ENCODE peak calls at places on chromosome 12, in four cellular contexts. One of them, this sample, is unnamed. For H3K4me1, the result is how much of the 10 kb centered on the place peaks cover.

GRCh38 chr12:127677537-127678131 is 589.3 kb upstream of the TMEM132C start:
- DNase-seq in SK-N-SH: peak
- DNase-seq in ascending aorta: no peak
- DNase-seq in Karpas-422: peak
- DNase-seq in this sample: peak

GRCh38 chr12:48601013-48601756 is 31.3 kb upstream of the LALBA start:
- DNase-seq in ascending aorta: no peak
- DNase-seq in Karpas-422: no peak
- DNase-seq in SK-N-SH: no peak
- DNase-seq in this sample: no peak

GRCh38 chr12:82413994-82414393 is 55.7 kb downstream of the METTL25 start:
- DNase-seq in SK-N-SH: no peak
- DNase-seq in Karpas-422: no peak
- DNase-seq in ascending aorta: no peak
- DNase-seq in this sample: no peak

GRCh38 chr12:55696796-55697462 is 10.8 kb downstream of the ITGA7 start:
- DNase-seq in Karpas-422: no peak
- DNase-seq in ascending aorta: no peak
- DNase-seq in SK-N-SH: no peak
- DNase-seq in this sample: no peak

GRCh38 chr12:30613119-30613830 is 82.4 kb downstream of the IPO8 start:
- DNase-seq in ascending aorta: no peak
- DNase-seq in SK-N-SH: no peak
- DNase-seq in Karpas-422: no peak
- DNase-seq in this sample: no peak

GRCh38 chr12:116717466-116718457 is 20.1 kb downstream of the SPRING1 start:
- DNase-seq in SK-N-SH: no peak
- DNase-seq in Karpas-422: no peak
- DNase-seq in ascending aorta: no peak
- DNase-seq in this sample: no peak

GRCh38 chr12:64611430-64612286 is 1.4 kb downstream of the RASSF3 start:
- DNase-seq in SK-N-SH: peak
- DNase-seq in ascending aorta: no peak
- DNase-seq in Karpas-422: peak
- DNase-seq in this sample: peak

GRCh38 chr12:7210642-7211151 is 21.2 kb downstream of the PEX5 start:
- DNase-seq in Karpas-422: no peak
- DNase-seq in ascending aorta: no peak
- DNase-seq in SK-N-SH: no peak
- DNase-seq in this sample: no peak

GRCh38 chr12:82781288-82782078 is 94.8 kb downstream of the TMTC2 start:
- DNase-seq in Karpas-422: no peak
- DNase-seq in SK-N-SH: no peak
- DNase-seq in ascending aorta: no peak
- DNase-seq in this sample: no peak

GRCh38 chr12:124022161-124022560 is 49.1 kb downstream of the ZNF664 start:
- DNase-seq in Karpas-422: no peak
- DNase-seq in SK-N-SH: no peak
- DNase-seq in ascending aorta: no peak
- DNase-seq in this sample: no peak

GRCh38 chr12:9113296-9113986 is 2.3 kb downstream of the A2M start:
- DNase-seq in SK-N-SH: no peak
- DNase-seq in Karpas-422: no peak
- DNase-seq in ascending aorta: no peak
- DNase-seq in this sample: no peak

GRCh38 chr12:119005832-119006360 is 24.6 kb downstream of the SRRM4 start:
- DNase-seq in SK-N-SH: peak
- DNase-seq in ascending aorta: no peak
- DNase-seq in Karpas-422: no peak
- DNase-seq in this sample: no peak

GRCh38 chr12:75853621-75854020 is 178.0 kb downstream of the PHLDA1 start:
- DNase-seq in ascending aorta: no peak
- DNase-seq in SK-N-SH: peak
- DNase-seq in Karpas-422: no peak
- DNase-seq in this sample: peak

GRCh38 chr12:63206908-63207307 is 55.9 kb upstream of the AVPR1A start:
- DNase-seq in Karpas-422: no peak
- DNase-seq in SK-N-SH: no peak
- DNase-seq in ascending aorta: no peak
- DNase-seq in this sample: no peak

GRCh38 chr12:68428724-68429580 is 96.8 kb upstream of the MDM1 start:
- DNase-seq in ascending aorta: no peak
- DNase-seq in SK-N-SH: no peak
- DNase-seq in Karpas-422: no peak
- DNase-seq in this sample: no peak

GRCh38 chr12:80709811-80710726 is 2.6 kb downstream of the MYF6 start:
- DNase-seq in SK-N-SH: peak
- DNase-seq in ascending aorta: no peak
- DNase-seq in Karpas-422: peak
- DNase-seq in this sample: no peak

GRCh38 chr12:87813476-87814234 is 215.5 kb downstream of the C12orf50 start:
- DNase-seq in ascending aorta: no peak
- DNase-seq in SK-N-SH: no peak
- DNase-seq in Karpas-422: no peak
- DNase-seq in this sample: no peak

GRCh38 chr12:85448548-85449139 is 168.6 kb downstream of the ALX1 start:
- DNase-seq in SK-N-SH: peak
- DNase-seq in ascending aorta: no peak
- DNase-seq in Karpas-422: peak
- DNase-seq in this sample: no peak

GRCh38 chr12:75951399-75952228 is 80.0 kb downstream of the PHLDA1 start:
- DNase-seq in SK-N-SH: no peak
- DNase-seq in ascending aorta: no peak
- DNase-seq in Karpas-422: no peak
- DNase-seq in this sample: no peak

GRCh38 chr12:75438052-75438754 is 42.4 kb upstream of the GLIPR1 start:
- DNase-seq in SK-N-SH: no peak
- DNase-seq in Karpas-422: no peak
- DNase-seq in ascending aorta: no peak
- DNase-seq in this sample: no peak

GRCh38 chr12:75975692-75976091 is 55.9 kb downstream of the PHLDA1 start:
- DNase-seq in ascending aorta: no peak
- DNase-seq in Karpas-422: no peak
- DNase-seq in SK-N-SH: no peak
- DNase-seq in this sample: no peak

GRCh38 chr12:10165421-10165820 is 6.5 kb downstream of the OLR1 start:
- DNase-seq in Karpas-422: no peak
- DNase-seq in ascending aorta: no peak
- DNase-seq in SK-N-SH: no peak
- DNase-seq in this sample: no peak

GRCh38 chr12:131101703-131102492 is 148.2 kb downstream of the ADGRD1 start:
- DNase-seq in ascending aorta: no peak
- DNase-seq in SK-N-SH: no peak
- DNase-seq in Karpas-422: no peak
- DNase-seq in this sample: no peak

GRCh38 chr12:53725824-53726223 is 1.4 kb downstream of the CALCOCO1 start:
- DNase-seq in Karpas-422: no peak
- DNase-seq in ascending aorta: no peak
- DNase-seq in SK-N-SH: no peak
- DNase-seq in this sample: no peak

GRCh38 chr12:28987538-28988383 is 161.3 kb upstream of the FAR2 start:
- DNase-seq in Karpas-422: no peak
- DNase-seq in SK-N-SH: no peak
- DNase-seq in ascending aorta: no peak
- DNase-seq in this sample: peak

GRCh38 chr12:92860521-92860920 is 68.6 kb downstream of the EEA1 start:
- DNase-seq in ascending aorta: no peak
- DNase-seq in Karpas-422: no peak
- DNase-seq in SK-N-SH: no peak
- DNase-seq in this sample: no peak

GRCh38 chr12:14884458-14884878 is 1.2 kb downstream of the MGP start:
- DNase-seq in SK-N-SH: peak
- DNase-seq in Karpas-422: peak
- DNase-seq in ascending aorta: peak
- DNase-seq in this sample: peak

GRCh38 chr12:101773560-101774206 is 34.4 kb upstream of the SYCP3 start:
- DNase-seq in SK-N-SH: peak
- DNase-seq in ascending aorta: no peak
- DNase-seq in Karpas-422: peak
- DNase-seq in this sample: peak

GRCh38 chr12:111355181-111355925 is 13.5 kb downstream of the PHETA1 start:
- DNase-seq in SK-N-SH: no peak
- DNase-seq in ascending aorta: no peak
- DNase-seq in Karpas-422: peak
- DNase-seq in this sample: no peak

GRCh38 chr12:129552996-129553750 is 350.7 kb downstream of the TMEM132D start:
- DNase-seq in SK-N-SH: no peak
- DNase-seq in ascending aorta: no peak
- DNase-seq in Karpas-422: no peak
- DNase-seq in this sample: no peak

GRCh38 chr12:79927772-79928474 is 7.0 kb downstream of the PPP1R12A start:
- DNase-seq in Karpas-422: peak
- DNase-seq in ascending aorta: no peak
- DNase-seq in SK-N-SH: no peak
- DNase-seq in this sample: no peak

GRCh38 chr12:78880078-78880477 is 15.5 kb downstream of the SYT1 start:
- DNase-seq in ascending aorta: no peak
- DNase-seq in Karpas-422: no peak
- DNase-seq in SK-N-SH: no peak
- DNase-seq in this sample: no peak

GRCh38 chr12:2488596-2488995 is 306.2 kb upstream of the FKBP4 start:
- DNase-seq in ascending aorta: no peak
- DNase-seq in Karpas-422: no peak
- DNase-seq in SK-N-SH: no peak
- DNase-seq in this sample: no peak

GRCh38 chr12:121872546-121873223 is 14.0 kb upstream of the HPD start:
- DNase-seq in Karpas-422: no peak
- DNase-seq in ascending aorta: no peak
- DNase-seq in SK-N-SH: peak
- DNase-seq in this sample: peak

DNA sequence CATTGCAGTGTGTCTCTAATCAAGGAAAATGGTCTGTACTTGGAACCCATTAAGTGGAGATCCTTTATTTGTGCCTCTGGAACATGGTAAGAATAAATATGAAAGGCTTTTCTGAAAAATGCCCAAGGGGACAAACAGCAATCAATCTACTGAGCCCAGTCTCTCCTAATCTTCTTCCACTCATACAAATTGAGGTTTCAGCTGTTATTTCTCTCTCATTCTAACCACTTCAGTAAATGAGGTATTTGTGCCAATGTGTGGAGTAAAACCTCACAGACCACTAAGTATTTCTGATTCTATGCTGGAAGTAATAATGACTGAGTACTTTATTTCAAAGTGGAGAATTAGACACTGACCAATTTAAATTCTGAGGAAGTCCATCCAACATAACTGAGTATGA is 82.3 kb upstream of the ST8SIA1 start:
- DNase-seq in SK-N-SH: no peak
- DNase-seq in ascending aorta: no peak
- DNase-seq in Karpas-422: no peak
- DNase-seq in this sample: no peak
- H3K4me1 ChIP-seq in SK-N-SH: under half
- H3K4me1 ChIP-seq in ascending aorta: under half
- H3K4me1 ChIP-seq in Karpas-422: under half
- H3K4me1 ChIP-seq in this sample: under half

GRCh38 chr12:120236124-120236398 is 29.5 kb downstream of the PXN start:
- DNase-seq in SK-N-SH: no peak
- DNase-seq in ascending aorta: no peak
- DNase-seq in Karpas-422: no peak
- DNase-seq in this sample: no peak
- H3K4me1 ChIP-seq in SK-N-SH: under half
- H3K4me1 ChIP-seq in ascending aorta: under half
- H3K4me1 ChIP-seq in Karpas-422: under half
- H3K4me1 ChIP-seq in this sample: under half

DNA sequence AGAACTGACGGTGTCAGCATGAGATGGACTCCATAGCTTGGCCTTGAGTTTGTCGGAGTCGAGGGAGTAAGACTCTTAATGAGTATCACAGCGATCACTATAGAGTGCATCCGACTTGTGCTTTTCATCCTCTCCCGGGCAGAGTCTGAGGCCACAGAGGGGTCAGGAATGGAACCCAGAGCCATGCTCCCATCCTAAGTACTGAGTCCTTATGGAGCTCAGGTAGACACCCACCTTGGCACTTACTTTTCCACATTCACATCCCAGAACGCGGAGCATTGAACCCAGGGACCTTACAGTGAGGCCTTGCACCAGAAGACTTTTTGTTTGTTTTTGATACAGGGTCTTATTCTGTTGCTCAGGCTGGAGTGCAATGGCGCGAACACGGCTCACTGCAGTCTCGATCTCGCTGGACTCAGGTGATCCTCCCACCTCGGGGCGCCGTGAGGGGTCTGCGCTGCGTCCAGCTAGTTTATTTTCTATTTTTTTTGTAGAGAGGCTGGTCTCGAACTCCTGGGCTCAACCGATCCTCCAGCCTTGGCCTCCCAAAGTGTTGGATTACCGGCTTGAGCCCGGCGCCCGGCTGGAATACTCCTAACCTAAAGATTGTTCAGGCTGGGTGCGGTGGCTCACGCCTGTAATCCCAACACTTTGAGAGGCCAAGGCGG is 736 bp upstream of the SRSF9 start:
- DNase-seq in Karpas-422: no peak
- DNase-seq in SK-N-SH: no peak
- DNase-seq in ascending aorta: no peak
- DNase-seq in this sample: no peak
- H3K4me1 ChIP-seq in Karpas-422: under half
- H3K4me1 ChIP-seq in SK-N-SH: under half
- H3K4me1 ChIP-seq in ascending aorta: under half
- H3K4me1 ChIP-seq in this sample: under half

GRCh38 chr12:56720696-56721615 is 4.1 kb downstream of the NACA start:
- DNase-seq in SK-N-SH: no peak
- DNase-seq in ascending aorta: no peak
- DNase-seq in Karpas-422: no peak
- DNase-seq in this sample: no peak

GRCh38 chr12:56718636-56719035 is 6.5 kb downstream of the NACA start:
- DNase-seq in SK-N-SH: no peak
- DNase-seq in ascending aorta: no peak
- DNase-seq in Karpas-422: no peak
- DNase-seq in this sample: no peak

GRCh38 chr12:56716933-56717880 is 7.9 kb downstream of the NACA start:
- DNase-seq in SK-N-SH: no peak
- DNase-seq in ascending aorta: no peak
- DNase-seq in Karpas-422: no peak
- DNase-seq in this sample: no peak

GRCh38 chr12:56718167-56718566 is 6.9 kb downstream of the NACA start:
- DNase-seq in SK-N-SH: no peak
- DNase-seq in ascending aorta: no peak
- DNase-seq in Karpas-422: no peak
- DNase-seq in this sample: no peak

GRCh38 chr12:56719056-56719455 is 6.0 kb downstream of the NACA start:
- DNase-seq in ascending aorta: no peak
- DNase-seq in SK-N-SH: no peak
- DNase-seq in Karpas-422: no peak
- DNase-seq in this sample: no peak
- H3K4me1 ChIP-seq in ascending aorta: under half
- H3K4me1 ChIP-seq in SK-N-SH: under half
- H3K4me1 ChIP-seq in Karpas-422: half or more
- H3K4me1 ChIP-seq in this sample: under half

GRCh38 chr12:4014858-4015224 is 141.6 kb upstream of the PARP11 start:
- DNase-seq in SK-N-SH: no peak
- DNase-seq in Karpas-422: no peak
- DNase-seq in ascending aorta: no peak
- DNase-seq in this sample: no peak
- H3K4me1 ChIP-seq in SK-N-SH: under half
- H3K4me1 ChIP-seq in Karpas-422: under half
- H3K4me1 ChIP-seq in ascending aorta: under half
- H3K4me1 ChIP-seq in this sample: under half

GRCh38 chr12:132546647-132547046 is 56.7 kb downstream of the FBRSL1 start:
- DNase-seq in ascending aorta: no peak
- DNase-seq in SK-N-SH: no peak
- DNase-seq in Karpas-422: no peak
- DNase-seq in this sample: no peak
- H3K4me1 ChIP-seq in ascending aorta: under half
- H3K4me1 ChIP-seq in SK-N-SH: under half
- H3K4me1 ChIP-seq in Karpas-422: under half
- H3K4me1 ChIP-seq in this sample: under half